ENCODE peak calls at places on chromosome 20, in seven cellular contexts. T is lower lobe of right lung, V is left ventricle myocardium inferior, G is mammary epithelial cell, N is A549, E is OCI-LY7, Z is H9. C is an unnamed sample. For H3K4me1, the result is how much of the 10 kb centered on the place peaks cover.

GRCh38 chr20:59938221-59938620 is 1.9 kb downstream of the PPP1R3D start:
- DNase-seq in E (no peak), N (no peak), G (peak), Z (no peak), V (no peak), T (no peak), C (no peak)

GRCh38 chr20:60101201-60101893 is 143.1 kb downstream of the CDH26 start:
- DNase-seq in Z (no peak), T (peak), V (no peak), N (no peak), E (no peak), G (no peak), C (no peak)

GRCh38 chr20:1334761-1335160 is 5.8 kb upstream of the SDCBP2 start:
- DNase-seq in Z (peak), G (peak), E (peak), T (no peak), V (no peak), N (peak), C (no peak)

GRCh38 chr20:33559994-33560393 is 70.1 kb downstream of the CBFA2T2 start:
- DNase-seq in T (no peak), N (no peak), G (no peak), V (no peak), E (no peak), Z (no peak), C (no peak)

GRCh38 chr20:46807998-46808397 is 86.6 kb upstream of the EYA2 start:
- DNase-seq in V (no peak), N (no peak), T (no peak), G (no peak), E (no peak), Z (no peak), C (no peak)

GRCh38 chr20:45444050-45444449 is 25.5 kb upstream of the WFDC2 start:
- DNase-seq in T (no peak), V (no peak), Z (no peak), N (no peak), G (no peak), E (no peak), C (no peak)

GRCh38 chr20:58815448-58815847 is 35.3 kb downstream of the GNAS-AS1 start:
- DNase-seq in T (no peak), Z (no peak), E (no peak), G (no peak), V (no peak), N (no peak), C (no peak)

GRCh38 chr20:59084041-59084841 is 41.7 kb upstream of the PRELID3B start:
- DNase-seq in V (peak), Z (no peak), T (no peak), E (no peak), N (no peak), G (no peak), C (no peak)

GRCh38 chr20:31543966-31544598 is 29.8 kb downstream of the HM13 start:
- DNase-seq in N (peak), Z (no peak), G (peak), V (no peak), T (no peak), E (no peak), C (no peak)

GRCh38 chr20:36951977-36952738 is 650 bp upstream of the SAMHD1 start:
- DNase-seq in N (no peak), T (no peak), V (no peak), E (no peak), G (no peak), Z (no peak), C (no peak)

GRCh38 chr20:43658068-43658722 is 8.7 kb upstream of the MYBL2 start:
- DNase-seq in Z (no peak), V (no peak), E (no peak), T (no peak), G (peak), N (peak), C (no peak)
- TF ChIP-seq CTCF in Z (peak), V (no peak), E (peak), T (no peak), G (peak), N (no peak), C (no peak)

GRCh38 chr20:38075161-38075998 is 41.8 kb downstream of the RPRD1B start:
- DNase-seq in Z (no peak), N (no peak), E (no peak), T (no peak), G (no peak), V (no peak), C (no peak)
- H3K4me1 ChIP-seq in Z (under half), N (under half), E (under half), T (under half), G (under half), V (half or more), C (under half)

GRCh38 chr20:23253524-23253923 is 97.1 kb upstream of the NXT1 start:
- DNase-seq in T (no peak), Z (no peak), E (no peak), V (no peak), N (no peak), G (no peak), C (no peak)

GRCh38 chr20:23254034-23254433 is 96.6 kb upstream of the NXT1 start:
- DNase-seq in N (no peak), E (no peak), T (no peak), V (no peak), G (no peak), Z (no peak), C (no peak)

GRCh38 chr20:23255658-23256385 is 94.8 kb upstream of the NXT1 start:
- DNase-seq in N (no peak), V (no peak), G (no peak), Z (no peak), E (no peak), T (no peak), C (no peak)

GRCh38 chr20:23255106-23255505 is 95.5 kb upstream of the NXT1 start:
- DNase-seq in V (no peak), G (no peak), T (no peak), Z (no peak), E (no peak), N (no peak), C (no peak)

GRCh38 chr20:23254505-23254904 is 96.1 kb upstream of the NXT1 start:
- DNase-seq in E (no peak), T (no peak), V (no peak), N (no peak), G (no peak), Z (no peak), C (no peak)
- TF ChIP-seq CTCF in E (no peak), T (no peak), V (no peak), N (no peak), G (no peak), Z (no peak), C (no peak)

DNA sequence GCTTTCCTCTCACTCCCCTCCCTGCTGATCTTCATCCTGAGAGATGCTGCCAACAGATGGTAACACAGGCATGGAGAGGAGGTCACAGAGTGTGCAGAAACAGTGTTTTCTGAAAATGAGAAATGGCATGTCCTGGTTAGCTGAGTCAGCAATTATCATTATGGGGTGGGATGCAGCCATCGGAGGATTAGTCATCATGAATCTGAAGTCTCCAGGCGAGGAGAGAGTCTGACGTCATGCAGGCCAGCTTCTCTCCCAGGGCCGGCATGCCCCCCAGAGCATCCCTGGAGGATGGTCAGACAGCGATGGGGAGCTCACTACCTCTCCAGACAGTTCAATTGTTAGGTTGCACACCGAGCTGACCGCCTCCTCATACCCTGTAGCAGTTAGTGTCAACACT is 4.7 kb upstream of the GTSF1L start:
- DNase-seq in N (no peak), G (no peak), Z (no peak), V (no peak), T (no peak), E (no peak), C (no peak)
- H3K4me1 ChIP-seq in N (under half), G (under half), Z (under half), V (under half), T (under half), E (half or more), C (under half)

DNA sequence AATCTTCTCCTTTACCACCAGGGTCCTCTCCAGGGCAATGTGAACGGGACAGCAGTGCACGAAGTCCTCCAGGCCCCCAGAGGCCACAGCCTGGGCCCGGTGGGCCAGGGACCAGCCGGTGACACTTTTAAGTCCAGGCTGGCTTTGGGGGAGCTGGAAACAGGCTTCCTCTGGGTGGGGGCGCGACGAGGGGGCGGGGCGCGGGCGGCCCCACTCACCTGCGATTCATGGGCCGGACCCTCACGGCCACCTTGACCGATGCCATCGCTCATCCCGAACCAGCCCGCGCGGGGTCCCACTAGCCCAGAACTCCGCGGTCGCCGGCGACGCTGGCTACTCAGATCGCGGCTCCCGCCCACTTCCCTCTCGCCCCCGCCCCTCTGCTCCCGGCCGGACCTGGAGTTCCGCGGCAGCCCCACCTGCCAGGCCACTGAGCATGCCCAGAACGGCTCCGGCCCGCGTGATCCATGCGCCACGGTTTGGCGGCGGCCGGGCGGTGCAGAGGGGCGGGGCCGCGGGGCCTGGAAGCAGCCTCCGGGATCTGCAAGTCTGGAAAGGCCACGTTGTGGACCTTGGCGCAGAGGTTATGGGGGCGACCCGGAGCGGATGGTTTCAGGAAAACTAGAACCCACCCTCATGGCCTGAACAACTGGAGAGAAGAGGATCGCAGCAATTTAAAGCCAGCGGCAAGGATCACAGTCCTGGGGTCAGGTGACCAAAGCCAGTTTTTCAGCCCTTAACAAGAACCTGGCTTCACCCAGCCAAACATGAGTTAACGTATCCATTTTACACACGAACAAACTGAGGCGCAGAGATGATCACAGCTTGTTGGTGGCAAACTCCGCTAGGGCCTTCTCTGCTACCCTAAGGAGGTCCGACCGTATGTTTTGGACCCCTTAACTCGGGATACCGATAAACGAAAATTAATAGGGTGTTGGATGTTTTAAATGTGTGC is at the start of gene KIF16B:
- DNase-seq in G (peak), Z (peak), T (peak), E (peak), V (peak), N (peak), C (peak)
- TF ChIP-seq CTCF in G (no peak), Z (peak), T (no peak), E (peak), V (no peak), N (no peak), C (no peak)

GRCh38 chr20:49770634-49771033 is 42.0 kb upstream of the SLC9A8 start:
- DNase-seq in E (no peak), V (no peak), T (no peak), Z (no peak), N (no peak), G (no peak), C (no peak)
- H3K4me1 ChIP-seq in E (under half), V (half or more), T (half or more), Z (under half), N (half or more), G (under half), C (under half)

GRCh38 chr20:21527908-21528307 is 14.0 kb upstream of the NKX2-2 start:
- DNase-seq in N (no peak), Z (peak), E (no peak), G (no peak), T (no peak), V (no peak), C (no peak)

GRCh38 chr20:21534453-21534852 is 20.6 kb upstream of the NKX2-2 start:
- DNase-seq in Z (no peak), G (no peak), T (peak), V (no peak), E (peak), N (no peak), C (no peak)

GRCh38 chr20:21526776-21527175 is 12.9 kb upstream of the NKX2-2 start:
- DNase-seq in T (no peak), G (no peak), Z (no peak), E (no peak), V (no peak), N (no peak), C (no peak)

GRCh38 chr20:21528870-21529269 is 15.0 kb upstream of the NKX2-2 start:
- DNase-seq in T (no peak), Z (peak), N (no peak), G (no peak), E (peak), V (no peak), C (no peak)

DNA sequence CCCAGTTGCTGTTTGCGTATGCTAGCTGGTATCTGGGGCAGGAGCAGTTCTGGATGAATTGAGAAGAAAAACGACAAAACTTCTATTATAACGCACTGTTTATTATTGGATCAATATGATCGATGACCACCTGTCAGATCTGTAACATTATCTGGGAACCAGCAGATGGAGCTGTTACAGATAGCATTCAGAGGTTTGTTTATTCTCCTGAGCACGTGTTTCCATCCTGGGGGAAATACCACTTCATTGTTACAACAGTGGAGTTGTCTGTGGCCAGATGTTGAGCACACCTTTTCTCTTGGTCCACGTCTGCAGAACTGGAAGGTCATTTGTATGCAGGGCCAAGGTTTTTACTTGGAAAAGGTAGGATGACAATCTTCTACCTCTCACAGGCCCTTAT is 16.0 kb upstream of the NKX2-2 start:
- DNase-seq in V (no peak), N (no peak), T (no peak), Z (peak), E (peak), G (no peak), C (no peak)
- TF ChIP-seq CTCF in V (no peak), N (peak), T (no peak), Z (peak), E (peak), G (peak), C (peak)

DNA sequence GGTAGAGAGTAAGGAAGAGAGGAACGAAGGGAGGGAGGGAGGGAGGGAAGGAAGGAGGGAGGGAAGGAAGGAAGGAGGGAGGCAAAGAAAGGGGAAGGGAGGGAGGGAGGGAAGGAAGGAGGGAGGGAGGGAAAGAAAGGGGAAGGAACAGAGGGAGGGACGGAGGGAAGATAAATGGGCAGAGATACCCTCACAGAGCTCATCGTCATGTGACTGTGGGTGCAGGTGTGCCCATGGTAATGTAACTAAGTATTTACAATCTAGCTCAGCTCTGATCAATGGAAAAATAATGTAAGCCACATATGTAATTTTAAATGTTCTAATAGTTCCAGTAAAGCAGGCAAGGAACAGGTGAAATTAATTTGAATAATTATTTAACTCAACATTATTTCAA is 54.7 kb upstream of the FAM83D start:
- DNase-seq in T (no peak), N (no peak), V (no peak), G (no peak), Z (no peak), E (peak), C (no peak)
- H3K4me1 ChIP-seq in T (half or more), N (under half), V (half or more), G (under half), Z (under half), E (half or more), C (half or more)